ENCODE peak calls at places on chromosomes 1 and 21, in eight cellular contexts. T is HCT116, F is SK-N-SH, R is endothelial cell of umbilical vein, O is HepG2, P is H1, L is GM12878, I is K562. N is an unnamed sample.
A peak's percentile ranks its signal among the peaks of the same experiment; 100 is the strongest.

GRCh38 chr1:162470216-162470615 is 27.4 kb upstream of the UHMK1 start:
- DNase-seq in F (no peak), O (no peak), T (no peak), P (no peak), L (no peak), I (no peak), R (no peak), N (no peak)

GRCh38 chr1:5708266-5708978 is 283.8 kb downstream of the NPHP4 start:
- DNase-seq in O (no peak), F (no peak), T (no peak), P (no peak), R (no peak), L (no peak), I (no peak), N (no peak)

GRCh38 chr1:19988269-19989006 is 9.0 kb upstream of the PLA2G2A start:
- DNase-seq in R (no peak), I (no peak), O (peak; percentile 25), T (no peak), F (no peak), P (no peak), L (no peak), N (no peak)

GRCh38 chr1:171852273-171852672 is 11.0 kb downstream of the DNM3 start:
- DNase-seq in P (no peak), R (no peak), F (no peak), I (no peak), O (no peak), L (no peak), T (no peak), N (no peak)

GRCh38 chr1:111596499-111596898 is 23.1 kb upstream of the RAP1A start:
- DNase-seq in T (no peak), I (no peak), O (no peak), L (no peak), P (no peak), R (no peak), F (no peak), N (no peak)

GRCh38 chr1:177948336-177948972 is 21.4 kb downstream of the SEC16B start:
- DNase-seq in I (peak; percentile 62), O (peak; percentile 48), L (no peak), R (peak; percentile 75), P (peak; percentile 29), T (peak; percentile 55), F (peak; percentile 69), N (peak; percentile 88)

GRCh38 chr1:160747717-160748116 is 8.7 kb downstream of the SLAMF7 start:
- DNase-seq in L (no peak), O (no peak), P (no peak), R (no peak), T (no peak), F (no peak), I (no peak), N (no peak)

GRCh38 chr1:45326627-45327591 is at the start of gene HPDL:
- DNase-seq in L (no peak), I (peak; percentile 41), P (peak; percentile 64), T (no peak), R (peak; percentile 53), O (no peak), F (peak; percentile 92), N (peak; percentile 95)

GRCh38 chr21:18244721-18245486 is at the start of gene CHODL:
- DNase-seq in O (no peak), P (no peak), R (no peak), F (peak; percentile 11), L (no peak), I (no peak), T (no peak), N (peak; percentile 45)

GRCh38 chr1:2115008-2115921 is 65.1 kb downstream of the PRKCZ start:
- DNase-seq in L (no peak), F (no peak), I (no peak), R (no peak), T (no peak), O (no peak), P (no peak), N (no peak)

GRCh38 chr1:183195146-183195571 is 9.1 kb downstream of the LAMC2 start:
- DNase-seq in T (peak; percentile 23), P (no peak), I (no peak), O (no peak), R (peak; percentile 60), F (no peak), L (no peak), N (no peak)

GRCh38 chr1:23010734-23011449 is 4.8 kb downstream of the TEX46 start:
- DNase-seq in F (no peak), P (no peak), O (no peak), L (no peak), T (peak; percentile 49), I (no peak), R (no peak), N (no peak)

GRCh38 chr1:154938604-154939399 is 2.3 kb upstream of the PMVK start:
- DNase-seq in R (no peak), O (no peak), T (no peak), P (no peak), I (no peak), F (no peak), L (no peak), N (no peak)

GRCh38 chr1:54120698-54121481 is 31.9 kb downstream of the CDCP2 start:
- DNase-seq in R (no peak), I (peak; percentile 53), L (no peak), T (no peak), F (no peak), P (no peak), O (no peak), N (no peak)

GRCh38 chr1:54118704-54119103 is 34.1 kb downstream of the CDCP2 start:
- DNase-seq in I (no peak), P (no peak), R (no peak), L (no peak), O (no peak), F (no peak), T (no peak), N (no peak)

GRCh38 chr1:54115520-54115919 is 37.3 kb downstream of the CDCP2 start:
- DNase-seq in L (no peak), O (no peak), P (no peak), I (no peak), R (no peak), T (no peak), F (no peak), N (no peak)

GRCh38 chr1:54120018-54120697 is 32.6 kb downstream of the CDCP2 start:
- DNase-seq in I (no peak), L (no peak), F (no peak), P (no peak), T (no peak), R (no peak), O (no peak), N (no peak)

DNA sequence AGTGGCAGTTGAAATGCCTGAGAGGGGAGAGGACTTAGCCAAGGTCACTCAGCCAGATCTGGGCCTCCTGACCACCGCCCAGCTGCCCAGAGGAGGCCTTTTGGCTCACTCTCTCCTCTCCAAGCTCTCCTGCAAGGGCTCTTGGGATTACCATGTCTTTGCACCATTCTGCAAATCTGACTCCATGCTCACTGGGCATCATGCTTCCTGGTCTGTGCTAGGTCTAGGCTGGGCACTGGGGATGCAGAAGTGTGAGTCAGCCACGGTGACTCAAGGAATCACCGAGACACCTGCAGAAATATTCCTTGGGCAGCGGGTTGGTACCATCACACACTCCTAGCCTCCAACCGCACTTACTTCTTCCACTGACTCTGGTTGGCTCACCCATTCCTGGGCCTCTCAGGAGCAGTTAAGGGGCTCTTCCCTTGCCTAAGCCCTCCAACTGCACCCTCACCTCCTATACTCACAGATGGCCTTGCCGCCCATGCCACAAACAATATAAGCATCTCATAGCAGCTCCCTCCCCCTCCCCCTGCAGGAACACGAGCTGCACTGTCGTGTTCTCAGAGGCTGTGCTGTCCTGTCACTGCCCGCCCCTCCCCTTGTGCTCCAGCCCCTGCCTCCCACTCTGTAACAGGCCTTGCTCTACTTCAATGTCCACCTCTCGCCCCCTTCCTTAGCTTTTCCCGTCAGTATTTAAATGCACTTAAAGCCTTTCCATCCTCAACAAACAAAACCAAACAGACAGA is 34.8 kb downstream of the CDCP2 start:
- DNase-seq in O (no peak), T (no peak), I (no peak), P (no peak), L (no peak), R (no peak), F (no peak), N (no peak)
- H2AFZ ChIP-seq in O (no peak overlapping the region), T (no peak overlapping the region), I (no peak overlapping the region), P (no peak overlapping the region), L (no peak overlapping the region), R (no peak overlapping the region), F (peak overlapping the region; percentile 44), N (peak overlapping the region; percentile 10)

DNA sequence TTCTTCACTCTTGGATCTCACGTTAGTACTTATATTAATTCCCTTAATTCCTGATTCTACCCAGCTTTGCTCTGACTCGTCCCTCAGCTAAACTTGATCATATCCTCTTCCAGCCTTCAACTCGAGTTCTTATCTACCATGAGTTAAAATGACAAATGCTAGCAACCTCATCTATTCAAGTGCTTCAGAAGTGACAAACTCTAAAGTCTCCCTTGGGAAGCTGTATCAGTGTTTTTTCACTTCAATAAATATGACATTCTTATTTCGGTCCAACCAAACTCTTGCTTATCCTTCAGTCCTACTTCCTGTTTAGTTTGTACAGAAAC is 75.3 kb downstream of the FOXJ3 start:
- DNase-seq in P (no peak), R (peak; percentile 23), O (no peak), I (no peak), T (no peak), F (no peak), L (no peak), N (no peak)
- TF ChIP-seq POLR2AphosphoS5 in P (no peak), R (no peak), O (no peak), I (no peak), T (no peak), F (no peak), L (no peak), N (no peak)

GRCh38 chr1:110007458-110007857 is 22.9 kb downstream of the AHCYL1 start:
- DNase-seq in P (no peak), I (no peak), L (no peak), R (no peak), F (peak; percentile 46), T (no peak), O (no peak), N (no peak)
- H3K4me1 ChIP-seq in P (peaks cover 25% of the 10 kb centered on the region), I (peaks cover 14% of the 10 kb centered on the region), L (peaks cover 37% of the 10 kb centered on the region), R (peaks cover 24% of the 10 kb centered on the region), F (peaks cover 20% of the 10 kb centered on the region), T (peaks cover 30% of the 10 kb centered on the region), O (peaks cover 32% of the 10 kb centered on the region), N (peaks cover 46% of the 10 kb centered on the region)

GRCh38 chr1:21754583-21754982 is 28.4 kb downstream of the USP48 start:
- DNase-seq in L (no peak), P (no peak), I (no peak), T (no peak), R (no peak), F (no peak), O (no peak), N (no peak)
- H2AFZ ChIP-seq in L (no peak overlapping the region), P (no peak overlapping the region), I (no peak overlapping the region), T (no peak overlapping the region), R (no peak overlapping the region), F (no peak overlapping the region), O (no peak overlapping the region), N (no peak overlapping the region)

GRCh38 chr1:40758004-40758403 is 25.6 kb upstream of the KCNQ4 start:
- DNase-seq in L (no peak), P (no peak), I (no peak), R (no peak), F (no peak), T (no peak), O (no peak), N (no peak)
- TF ChIP-seq POLR2AphosphoS5 in L (no peak), P (no peak), I (no peak), R (no peak), F (no peak), T (no peak), O (no peak), N (no peak)

N was measured in GM23338.